ENCODE peak calls at places on chromosomes 1 and 21, in nine cellular contexts. U, W, O, R, K, N, I, C and D are unnamed samples.
A peak's percentile ranks its signal among the peaks of the same experiment; 100 is the strongest.

GRCh38 chr1:226093621-226094020 is 31.1 kb downstream of the H3-3A start:
- DNase-seq in U (no peak), W (no peak), O (no peak), R (no peak), K (no peak), N (no peak), I (peak; percentile 39), C (no peak), D (peak; percentile 7)

GRCh38 chr1:41078616-41079015 is 57.1 kb upstream of the SLFNL1 start:
- DNase-seq in U (no peak), W (no peak), O (no peak), R (no peak), K (no peak), N (no peak), I (no peak), C (no peak), D (no peak)

GRCh38 chr21:45542242-45542666 is at the start of gene SLC19A1:
- DNase-seq in U (peak; percentile 78), W (peak; percentile 71), O (peak; percentile 79), R (peak; percentile 48), K (peak; percentile 97), N (no peak), I (peak; percentile 77), C (no peak), D (peak; percentile 73)

GRCh38 chr1:204584699-204585372 is 68.6 kb downstream of the MDM4 start:
- DNase-seq in U (peak; percentile 31), W (no peak), O (no peak), R (no peak), K (no peak), N (no peak), I (peak; percentile 26), C (no peak), D (no peak)

GRCh38 chr1:54547601-54548388 is at the start of gene ACOT11:
- DNase-seq in U (peak; percentile 70), W (peak; percentile 78), O (peak; percentile 77), R (no peak), K (peak; percentile 86), N (peak; percentile 72), I (peak; percentile 98), C (peak; percentile 42), D (peak; percentile 95)

GRCh38 chr1:3053366-3053980 is 15.5 kb upstream of the PRDM16 start:
- DNase-seq in U (no peak), W (peak; percentile 25), O (no peak), R (no peak), K (no peak), N (no peak), I (peak; percentile 46), C (no peak), D (no peak)

GRCh38 chr1:237736372-237737029 is 154.2 kb downstream of the ZP4 start:
- DNase-seq in U (no peak), W (no peak), O (no peak), R (peak; percentile 13), K (no peak), N (peak; percentile 1), I (no peak), C (no peak), D (no peak)

GRCh38 chr1:160357286-160358002 is 9.4 kb upstream of the NHLH1 start:
- DNase-seq in U (no peak), W (no peak), O (no peak), R (no peak), K (no peak), N (no peak), I (no peak), C (no peak), D (no peak)

GRCh38 chr1:21647431-21648373 is 21.5 kb downstream of the RAP1GAP start:
- DNase-seq in U (peak; percentile 28), W (no peak), O (no peak), R (peak; percentile 55), K (no peak), N (no peak), I (no peak), C (no peak), D (no peak)

GRCh38 chr1:104795931-104796330 is 1046.2 kb downstream of the AMY1C start:
- DNase-seq in U (no peak), W (no peak), O (no peak), R (no peak), K (no peak), N (no peak), I (no peak), C (no peak), D (no peak)

GRCh38 chr1:6041432-6042062 is 4.1 kb upstream of the KCNAB2 start:
- DNase-seq in U (peak; percentile 43), W (no peak), O (peak; percentile 32), R (peak; percentile 19), K (peak; percentile 90), N (no peak), I (no peak), C (no peak), D (peak; percentile 76)

GRCh38 chr1:4724695-4725250 is 70.4 kb downstream of the AJAP1 start:
- DNase-seq in U (no peak), W (no peak), O (no peak), R (no peak), K (no peak), N (no peak), I (no peak), C (no peak), D (no peak)
- H3K27ac ChIP-seq in U (no peak overlapping the region), W (no peak overlapping the region), O (no peak overlapping the region), R (no peak overlapping the region), K (no peak overlapping the region), N (no peak overlapping the region), I (no peak overlapping the region), C (no peak overlapping the region), D (no peak overlapping the region)

DNA sequence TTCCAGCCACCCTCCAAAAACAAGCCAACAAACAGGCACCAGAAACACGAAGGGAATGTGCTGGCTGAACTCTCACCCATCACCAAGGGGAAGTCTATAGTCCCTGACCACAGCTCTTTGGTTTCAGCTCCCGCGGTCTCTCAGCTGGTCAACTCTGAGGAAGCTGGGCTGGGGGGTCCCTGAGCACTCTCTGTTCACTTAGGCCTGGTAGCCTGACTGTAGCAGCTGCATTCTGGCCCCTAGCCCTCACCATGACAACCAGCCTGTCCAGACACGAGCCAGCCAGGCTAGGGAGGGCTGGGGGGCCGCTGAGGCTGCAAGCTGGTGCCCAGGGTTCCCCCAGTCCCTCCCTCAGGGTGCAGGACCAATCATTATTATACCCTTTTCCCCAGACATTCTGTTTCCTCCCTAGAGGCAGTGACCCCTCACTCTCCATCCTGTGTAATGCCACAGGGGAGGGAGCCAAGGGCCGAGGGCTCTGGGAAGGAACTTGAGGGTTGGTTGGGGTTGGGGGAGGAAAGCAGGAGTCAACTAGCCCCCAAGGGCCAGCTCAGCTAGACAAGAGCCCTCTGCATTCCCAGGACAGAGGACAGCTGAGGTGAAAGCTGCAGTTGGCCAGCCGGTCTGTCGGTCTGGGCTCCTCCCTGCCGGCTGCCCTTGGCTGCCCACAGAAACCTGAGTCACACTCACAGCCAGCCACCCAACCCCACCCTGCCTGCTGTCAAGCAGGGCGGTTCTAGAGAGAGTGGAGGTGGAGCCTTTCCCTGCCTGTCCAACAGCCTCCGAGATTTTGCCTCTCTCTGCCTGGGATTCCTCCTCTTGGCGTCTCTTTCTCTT is 1.2 kb upstream of the TRAPPC3 start:
- DNase-seq in U (peak; percentile 94), W (peak; percentile 95), O (peak; percentile 94), R (peak; percentile 93), K (peak; percentile 86), N (peak; percentile 86), I (peak; percentile 98), C (peak; percentile 85), D (peak; percentile 89)
- TF ChIP-seq EP300 in U (no peak), W (no peak), O (no peak), R (no peak), K (no peak), N (no peak), I (no peak), C (peak; percentile 83), D (no peak)

GRCh38 chr21:37460196-37460595 is 93.6 kb downstream of the DYRK1A start:
- DNase-seq in U (no peak), W (no peak), O (no peak), R (peak; percentile 53), K (no peak), N (no peak), I (no peak), C (no peak), D (no peak)

GRCh38 chr21:37462087-37462861 is 95.7 kb downstream of the DYRK1A start:
- DNase-seq in U (no peak), W (no peak), O (no peak), R (no peak), K (no peak), N (peak; percentile 31), I (no peak), C (no peak), D (no peak)

GRCh38 chr21:37463083-37463780 is 96.7 kb downstream of the DYRK1A start:
- DNase-seq in U (no peak), W (no peak), O (peak; percentile 49), R (peak; percentile 64), K (no peak), N (peak; percentile 32), I (no peak), C (no peak), D (no peak)

GRCh38 chr21:37459575-37459974 is 93.0 kb downstream of the DYRK1A start:
- DNase-seq in U (no peak), W (no peak), O (no peak), R (no peak), K (no peak), N (no peak), I (no peak), C (no peak), D (no peak)

DNA sequence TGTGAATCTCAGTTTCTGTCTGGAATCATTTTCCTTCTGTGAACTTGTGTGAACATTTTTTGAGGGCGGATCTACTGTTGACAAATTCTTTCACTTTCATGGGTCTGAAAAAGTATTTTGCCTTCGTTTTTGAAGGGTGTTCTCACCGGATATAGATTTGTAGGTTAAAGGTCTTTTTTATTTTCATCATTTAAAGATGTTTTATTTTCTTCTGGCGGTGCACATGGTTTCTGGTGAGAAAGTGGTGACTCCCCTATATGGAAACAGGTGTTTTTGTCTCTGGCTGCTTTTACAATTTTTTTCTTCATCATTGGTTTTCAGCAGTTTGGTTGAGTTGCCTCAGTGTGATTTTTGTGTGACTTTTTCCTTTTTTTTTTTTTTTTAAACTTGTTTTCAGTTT is 94.9 kb downstream of the DYRK1A start:
- DNase-seq in U (no peak), W (no peak), O (no peak), R (no peak), K (no peak), N (no peak), I (no peak), C (no peak), D (no peak)
- H3K4me1 ChIP-seq in U (peaks cover 13% of the 10 kb centered on the region), W (peaks cover 76% of the 10 kb centered on the region), O (peaks cover 100% of the 10 kb centered on the region), R (peaks cover 54% of the 10 kb centered on the region), K (peaks cover 71% of the 10 kb centered on the region), N (peaks cover 43% of the 10 kb centered on the region), I (peaks cover 83% of the 10 kb centered on the region), C (peaks cover 57% of the 10 kb centered on the region), D (peaks cover 20% of the 10 kb centered on the region)

GRCh38 chr1:91569411-91570104 is 68.9 kb downstream of the CDC7 start:
- DNase-seq in U (peak; percentile 55), W (peak; percentile 94), O (peak; percentile 40), R (peak; percentile 46), K (no peak), N (no peak), I (peak; percentile 93), C (peak; percentile 82), D (peak; percentile 67)
- H3K27ac ChIP-seq in U (peak overlapping the region; percentile 52), W (peak overlapping the region; percentile 85), O (peak overlapping the region; percentile 66), R (peak overlapping the region; percentile 13), K (peak overlapping the region; percentile 63), N (no peak overlapping the region), I (peak overlapping the region; percentile 75), C (peak overlapping the region; percentile 79), D (no peak overlapping the region)